ENCODE peak calls at places on chromosomes 7 and 10, in six cellular contexts. One of them, this sample, is unnamed.

GRCh38 chr7:105654994-105655900 is 74.0 kb upstream of the EFCAB10 start:
- DNase-seq in IMR-90: peak
- DNase-seq in mesendoderm: peak
- DNase-seq in H9: peak
- DNase-seq in mesenchymal stem cell: peak
- DNase-seq in H1: no peak
- DNase-seq in this sample: no peak

GRCh38 chr10:124522903-124523260 is 61.3 kb downstream of the LHPP start:
- DNase-seq in IMR-90: no peak
- DNase-seq in mesendoderm: no peak
- DNase-seq in H9: no peak
- DNase-seq in mesenchymal stem cell: peak
- DNase-seq in H1: no peak
- DNase-seq in this sample: no peak

GRCh38 chr10:73717564-73717963 is 19.7 kb upstream of the AGAP5 start:
- DNase-seq in IMR-90: no peak
- DNase-seq in mesendoderm: no peak
- DNase-seq in H9: no peak
- DNase-seq in mesenchymal stem cell: no peak
- DNase-seq in H1: no peak
- DNase-seq in this sample: no peak

GRCh38 chr10:119336599-119336998 is 129.2 kb downstream of the GRK5 start:
- DNase-seq in IMR-90: no peak
- DNase-seq in mesendoderm: peak
- DNase-seq in H9: no peak
- DNase-seq in mesenchymal stem cell: no peak
- DNase-seq in H1: no peak
- DNase-seq in this sample: no peak

GRCh38 chr7:16564023-16564380 is 37.4 kb downstream of the LRRC72 start:
- DNase-seq in IMR-90: no peak
- DNase-seq in mesendoderm: no peak
- DNase-seq in H9: no peak
- DNase-seq in mesenchymal stem cell: no peak
- DNase-seq in H1: no peak
- DNase-seq in this sample: no peak

GRCh38 chr10:18196806-18197550 is 56.8 kb downstream of the CACNB2 start:
- DNase-seq in IMR-90: peak
- DNase-seq in mesendoderm: peak
- DNase-seq in H9: no peak
- DNase-seq in mesenchymal stem cell: no peak
- DNase-seq in H1: no peak
- DNase-seq in this sample: no peak

GRCh38 chr10:84163992-84164391 is 9.6 kb upstream of the GPR15LG start:
- DNase-seq in IMR-90: no peak
- DNase-seq in mesendoderm: no peak
- DNase-seq in H9: no peak
- DNase-seq in mesenchymal stem cell: no peak
- DNase-seq in H1: no peak
- DNase-seq in this sample: no peak

GRCh38 chr10:62632071-62632809 is 172.3 kb upstream of the ADO start:
- DNase-seq in IMR-90: no peak
- DNase-seq in mesendoderm: no peak
- DNase-seq in H9: no peak
- DNase-seq in mesenchymal stem cell: no peak
- DNase-seq in H1: no peak
- DNase-seq in this sample: no peak

GRCh38 chr7:22129166-22129565 is 183.5 kb upstream of the CDCA7L start:
- DNase-seq in IMR-90: no peak
- DNase-seq in mesendoderm: no peak
- DNase-seq in H9: no peak
- DNase-seq in mesenchymal stem cell: no peak
- DNase-seq in H1: no peak
- DNase-seq in this sample: no peak

GRCh38 chr10:30070001-30070759 is 10.8 kb upstream of the JCAD start:
- DNase-seq in IMR-90: no peak
- DNase-seq in mesendoderm: peak
- DNase-seq in H9: no peak
- DNase-seq in mesenchymal stem cell: peak
- DNase-seq in H1: no peak
- DNase-seq in this sample: no peak

GRCh38 chr7:158695726-158696452 is 8.7 kb downstream of the NCAPG2 start:
- DNase-seq in IMR-90: peak
- DNase-seq in mesendoderm: peak
- DNase-seq in H9: peak
- DNase-seq in mesenchymal stem cell: peak
- DNase-seq in H1: no peak
- DNase-seq in this sample: no peak

GRCh38 chr7:2002561-2003450 is 229.9 kb downstream of the MAD1L1 start:
- DNase-seq in IMR-90: no peak
- DNase-seq in mesendoderm: no peak
- DNase-seq in H9: peak
- DNase-seq in mesenchymal stem cell: no peak
- DNase-seq in H1: no peak
- DNase-seq in this sample: no peak

GRCh38 chr7:139109188-139109982 is at the start of gene ZC3HAV1:
- DNase-seq in IMR-90: peak
- DNase-seq in mesendoderm: peak
- DNase-seq in H9: peak
- DNase-seq in mesenchymal stem cell: peak
- DNase-seq in H1: no peak
- DNase-seq in this sample: peak

GRCh38 chr7:1846331-1847065 is 176.4 kb downstream of the ELFN1 start:
- DNase-seq in IMR-90: no peak
- DNase-seq in mesendoderm: peak
- DNase-seq in H9: no peak
- DNase-seq in mesenchymal stem cell: no peak
- DNase-seq in H1: no peak
- DNase-seq in this sample: no peak

GRCh38 chr10:116615199-116615776 is 5.5 kb upstream of the PNLIPRP2 start:
- DNase-seq in IMR-90: no peak
- DNase-seq in mesendoderm: no peak
- DNase-seq in H9: no peak
- DNase-seq in mesenchymal stem cell: no peak
- DNase-seq in H1: no peak
- DNase-seq in this sample: no peak
- H2BK15ac ChIP-seq in IMR-90: no peak
- H2BK15ac ChIP-seq in mesendoderm: no peak
- H2BK15ac ChIP-seq in H9: no peak
- H2BK15ac ChIP-seq in mesenchymal stem cell: no peak
- H2BK15ac ChIP-seq in H1: no peak
- H2BK15ac ChIP-seq in this sample: no peak

GRCh38 chr10:72175166-72175565 is 40.6 kb upstream of the ANAPC16 start:
- DNase-seq in IMR-90: peak
- DNase-seq in mesendoderm: no peak
- DNase-seq in H9: no peak
- DNase-seq in mesenchymal stem cell: peak
- DNase-seq in H1: no peak
- DNase-seq in this sample: no peak
- H3K9ac ChIP-seq in IMR-90: no peak
- H3K9ac ChIP-seq in mesendoderm: no peak
- H3K9ac ChIP-seq in H9: no peak
- H3K9ac ChIP-seq in mesenchymal stem cell: peak
- H3K9ac ChIP-seq in H1: no peak
- H3K9ac ChIP-seq in this sample: no peak

DNA sequence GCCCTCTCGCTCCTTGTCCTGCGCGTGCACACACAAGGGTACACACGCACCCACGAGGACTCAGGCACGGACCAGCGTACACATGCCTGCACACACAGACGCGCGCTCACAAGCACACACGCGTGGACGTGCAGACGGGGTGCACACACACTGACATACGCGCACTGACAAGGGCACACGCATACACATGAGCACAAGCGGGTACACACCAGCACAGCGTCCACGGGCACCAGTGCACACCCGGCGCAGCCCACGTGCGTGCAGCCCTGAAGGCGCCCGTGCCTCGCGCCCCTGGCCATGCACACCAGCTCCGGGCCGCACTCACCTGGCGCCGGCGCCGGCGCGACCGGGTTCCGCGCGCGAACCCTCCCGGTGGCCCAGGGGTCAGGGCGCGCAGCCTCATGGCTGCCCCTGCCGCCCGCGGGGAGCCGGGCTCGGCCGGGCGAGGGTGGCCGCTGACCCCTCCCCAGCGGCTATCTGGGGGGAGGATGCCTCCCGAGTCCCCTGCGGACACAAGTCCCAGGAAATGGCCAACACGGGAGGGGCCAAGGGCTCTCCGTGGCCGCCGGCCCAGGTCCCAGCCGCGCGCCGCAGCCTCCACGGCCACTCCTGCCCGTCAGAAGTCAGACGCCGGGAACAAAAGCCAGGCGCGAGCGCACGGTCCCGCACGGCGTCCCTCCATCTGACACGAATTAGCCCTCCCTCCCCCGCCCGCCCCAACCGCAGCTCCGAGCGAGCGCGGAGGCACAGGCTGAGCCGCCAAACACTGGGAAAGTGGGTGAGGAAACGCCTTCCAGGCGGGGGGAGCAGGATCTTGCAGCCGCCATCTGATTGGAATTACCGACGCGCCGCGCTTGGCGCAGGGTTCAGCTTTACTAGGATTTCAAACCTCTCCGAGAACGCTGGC is 45.0 kb downstream of the TNS3 start:
- DNase-seq in IMR-90: peak
- DNase-seq in mesendoderm: peak
- DNase-seq in H9: peak
- DNase-seq in mesenchymal stem cell: peak
- DNase-seq in H1: no peak
- DNase-seq in this sample: peak
- H3K23ac ChIP-seq in IMR-90: peak
- H3K23ac ChIP-seq in mesendoderm: peak
- H3K23ac ChIP-seq in H9: no peak
- H3K23ac ChIP-seq in mesenchymal stem cell: no peak
- H3K23ac ChIP-seq in H1: peak
- H3K23ac ChIP-seq in this sample: peak

DNA sequence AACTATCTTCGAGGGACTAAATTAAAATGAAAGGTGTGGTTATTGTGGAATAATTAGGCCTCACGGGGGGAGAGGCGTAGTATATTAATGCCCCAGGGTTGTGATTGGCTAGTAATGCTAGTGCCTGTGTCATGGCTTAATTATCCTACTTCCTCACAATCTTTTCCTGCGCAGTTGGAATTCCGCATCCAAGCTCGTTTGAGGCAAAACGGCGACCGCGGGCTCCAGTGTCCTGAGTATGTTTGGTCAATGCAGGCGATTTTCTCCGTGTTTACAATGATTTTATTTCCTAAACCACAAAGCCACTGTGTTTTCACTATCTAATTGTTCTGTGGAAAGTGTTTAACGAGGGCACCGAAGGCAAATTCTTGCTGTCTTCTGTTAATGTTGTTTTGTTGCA is 282.9 kb downstream of the CELF2 start:
- DNase-seq in IMR-90: no peak
- DNase-seq in mesendoderm: no peak
- DNase-seq in H9: no peak
- DNase-seq in mesenchymal stem cell: no peak
- DNase-seq in H1: no peak
- DNase-seq in this sample: no peak
- H2BK15ac ChIP-seq in IMR-90: no peak
- H2BK15ac ChIP-seq in mesendoderm: no peak
- H2BK15ac ChIP-seq in H9: no peak
- H2BK15ac ChIP-seq in mesenchymal stem cell: no peak
- H2BK15ac ChIP-seq in H1: no peak
- H2BK15ac ChIP-seq in this sample: no peak

DNA sequence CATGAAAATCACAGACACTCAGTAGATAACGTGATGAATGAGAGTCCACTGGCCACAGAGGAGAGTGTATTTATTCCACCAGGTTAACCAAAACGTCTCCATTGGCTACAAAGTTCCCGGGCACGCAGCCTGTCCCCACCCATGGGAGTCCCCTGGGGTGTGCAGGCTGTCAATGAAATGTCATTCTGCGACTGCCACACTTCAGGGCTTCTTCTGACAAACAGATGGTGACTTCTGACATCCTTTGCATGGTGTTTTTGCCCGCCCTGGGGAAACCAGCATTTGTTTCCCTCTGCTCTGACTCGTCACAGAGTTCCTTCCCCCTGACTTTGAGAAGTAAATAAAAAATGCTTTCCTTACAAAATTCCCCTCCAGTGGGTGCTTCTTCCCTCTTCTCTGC is 38.3 kb downstream of the TNS3 start:
- DNase-seq in IMR-90: no peak
- DNase-seq in mesendoderm: no peak
- DNase-seq in H9: no peak
- DNase-seq in mesenchymal stem cell: no peak
- DNase-seq in H1: no peak
- DNase-seq in this sample: no peak
- H3K9ac ChIP-seq in IMR-90: no peak
- H3K9ac ChIP-seq in mesendoderm: no peak
- H3K9ac ChIP-seq in H9: no peak
- H3K9ac ChIP-seq in mesenchymal stem cell: no peak
- H3K9ac ChIP-seq in H1: no peak
- H3K9ac ChIP-seq in this sample: no peak

GRCh38 chr10:53010362-53010907 is 237.9 kb upstream of the MBL2 start:
- DNase-seq in IMR-90: no peak
- DNase-seq in mesendoderm: no peak
- DNase-seq in H9: no peak
- DNase-seq in mesenchymal stem cell: no peak
- DNase-seq in H1: no peak
- DNase-seq in this sample: no peak
- H3K23ac ChIP-seq in IMR-90: no peak
- H3K23ac ChIP-seq in mesendoderm: no peak
- H3K23ac ChIP-seq in H9: no peak
- H3K23ac ChIP-seq in mesenchymal stem cell: no peak
- H3K23ac ChIP-seq in H1: no peak
- H3K23ac ChIP-seq in this sample: no peak

GRCh38 chr10:103939498-103939897 is 21.5 kb upstream of the STN1 start:
- DNase-seq in IMR-90: no peak
- DNase-seq in mesendoderm: no peak
- DNase-seq in H9: no peak
- DNase-seq in mesenchymal stem cell: no peak
- DNase-seq in H1: no peak
- DNase-seq in this sample: no peak

GRCh38 chr10:103932996-103933395 is 15.0 kb upstream of the STN1 start:
- DNase-seq in IMR-90: no peak
- DNase-seq in mesendoderm: no peak
- DNase-seq in H9: no peak
- DNase-seq in mesenchymal stem cell: no peak
- DNase-seq in H1: no peak
- DNase-seq in this sample: no peak

GRCh38 chr10:103933557-103934121 is 15.7 kb upstream of the STN1 start:
- DNase-seq in IMR-90: no peak
- DNase-seq in mesendoderm: no peak
- DNase-seq in H9: no peak
- DNase-seq in mesenchymal stem cell: no peak
- DNase-seq in H1: no peak
- DNase-seq in this sample: no peak

GRCh38 chr10:103934308-103934707 is 16.3 kb upstream of the STN1 start:
- DNase-seq in IMR-90: no peak
- DNase-seq in mesendoderm: no peak
- DNase-seq in H9: no peak
- DNase-seq in mesenchymal stem cell: no peak
- DNase-seq in H1: no peak
- DNase-seq in this sample: no peak

DNA sequence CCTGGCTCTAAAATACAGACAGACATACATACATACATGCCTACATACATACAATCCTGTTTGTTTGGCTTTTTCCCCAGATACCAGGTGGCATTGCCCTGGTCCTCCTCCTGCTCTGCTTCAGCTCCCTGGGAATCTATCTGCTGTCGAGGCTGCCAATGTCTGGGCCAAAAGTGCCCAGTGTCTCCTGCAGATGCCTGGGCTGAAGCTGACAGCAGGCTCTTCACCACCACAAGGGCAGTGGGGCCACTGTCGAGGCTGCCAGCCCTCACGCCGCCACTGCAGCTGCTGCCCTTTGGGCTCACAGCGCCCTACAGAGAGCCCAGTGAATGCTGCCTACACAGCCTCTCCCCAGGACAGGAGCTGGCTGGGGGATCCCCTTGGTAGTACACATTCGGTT is 18.0 kb upstream of the STN1 start:
- DNase-seq in IMR-90: no peak
- DNase-seq in mesendoderm: no peak
- DNase-seq in H9: no peak
- DNase-seq in mesenchymal stem cell: no peak
- DNase-seq in H1: no peak
- DNase-seq in this sample: no peak
- H2BK15ac ChIP-seq in IMR-90: no peak
- H2BK15ac ChIP-seq in mesendoderm: no peak
- H2BK15ac ChIP-seq in H9: no peak
- H2BK15ac ChIP-seq in mesenchymal stem cell: no peak
- H2BK15ac ChIP-seq in H1: no peak
- H2BK15ac ChIP-seq in this sample: no peak

This sample was measured in neuronal stem cell.